ENCODE peak calls at places on chromosomes 13 and 19, in seven cellular contexts. B, D, L, K, R, F and G are unnamed samples.

GRCh38 chr19:19480688-19481087 is 34.7 kb downstream of the TSSK6 start:
- DNase-seq in F (no peak), D (no peak), B (no peak), K (no peak), R (no peak), L (no peak), G (no peak)

GRCh38 chr19:50555447-50556235 is 12.6 kb downstream of the LRRC4B start:
- DNase-seq in L (no peak), R (no peak), K (no peak), B (no peak), F (no peak), D (peak; percentile 28), G (peak; percentile 22)

GRCh38 chr19:29685326-29685725 is 20.1 kb downstream of the PLEKHF1 start:
- DNase-seq in F (no peak), B (no peak), L (no peak), D (no peak), K (no peak), R (no peak), G (no peak)

GRCh38 chr13:46961719-46962118 is 64.9 kb upstream of the HTR2A start:
- DNase-seq in L (no peak), F (no peak), K (no peak), D (no peak), R (no peak), B (no peak), G (no peak)

GRCh38 chr19:33273881-33274662 is 28.3 kb downstream of the CEBPA start:
- DNase-seq in L (peak; percentile 18), R (no peak), K (peak; percentile 61), F (no peak), B (peak; percentile 81), D (no peak), G (peak; percentile 38)

GRCh38 chr13:25686831-25687495 is 315.2 kb downstream of the ATP8A2 start:
- DNase-seq in L (no peak), R (no peak), F (no peak), B (peak; percentile 6), D (no peak), K (no peak), G (no peak)

GRCh38 chr13:46554971-46555370 is 2.0 kb downstream of the LRCH1 start:
- DNase-seq in B (no peak), K (no peak), D (no peak), F (no peak), R (no peak), L (no peak), G (no peak)

GRCh38 chr13:41802684-41803554 is 158.0 kb downstream of the VWA8 start:
- DNase-seq in D (no peak), F (no peak), R (no peak), L (no peak), B (no peak), K (no peak), G (no peak)

GRCh38 chr19:41691268-41691970 is 3.3 kb upstream of the CEACAM7 start:
- DNase-seq in F (peak; percentile 63), B (peak; percentile 33), D (no peak), R (no peak), L (no peak), K (no peak), G (no peak)

GRCh38 chr13:86933676-86934075 is 737.5 kb upstream of the SLITRK5 start:
- DNase-seq in K (no peak), F (no peak), B (no peak), D (no peak), L (no peak), R (no peak), G (no peak)

DNA sequence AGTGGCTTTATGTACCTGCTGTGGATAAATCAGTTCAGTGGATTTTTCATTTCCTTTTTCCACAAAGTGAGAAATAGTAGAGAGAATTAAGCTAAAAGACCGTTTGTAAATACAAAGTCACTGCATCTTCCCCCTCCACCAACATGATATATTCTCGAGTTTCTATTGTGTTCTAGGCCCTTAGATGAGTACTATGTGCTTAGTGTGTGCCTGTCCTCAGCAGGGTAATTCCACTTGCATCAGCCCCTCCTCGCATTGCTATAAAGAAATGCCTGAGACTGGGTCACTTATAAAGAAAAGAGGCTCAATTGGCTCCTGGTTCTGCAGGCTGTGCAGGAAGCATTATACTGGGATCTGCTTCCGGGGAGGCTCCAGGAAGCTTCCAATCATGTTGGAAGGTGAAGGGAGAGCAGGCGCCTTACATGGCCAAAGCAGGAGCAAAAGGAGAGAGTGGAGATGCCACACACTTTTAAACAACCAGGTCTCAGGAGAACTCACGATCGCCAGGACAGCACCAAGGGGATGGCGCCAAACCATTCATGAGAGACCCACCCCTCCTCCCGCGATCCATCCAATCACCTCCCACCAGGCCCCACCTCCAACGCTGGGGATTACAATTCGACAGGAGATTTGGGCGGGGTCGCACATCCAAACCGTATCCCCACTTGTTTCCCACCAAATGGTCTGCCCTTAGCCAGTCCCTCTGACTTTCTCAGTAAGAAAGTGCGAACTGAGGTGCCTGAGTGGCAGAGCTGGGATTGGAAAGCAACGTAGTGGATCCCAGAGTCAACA is 102.3 kb upstream of the ABCC4 start:
- DNase-seq in F (no peak), R (no peak), K (no peak), D (no peak), L (no peak), B (no peak), G (peak; percentile 52)
- H3K27ac ChIP-seq in F (no peak overlapping the region), R (no peak overlapping the region), K (no peak overlapping the region), D (no peak overlapping the region), L (no peak overlapping the region), B (no peak overlapping the region), G (no peak overlapping the region)

GRCh38 chr19:48648134-48648533 is 2.1 kb upstream of the CA11 start:
- DNase-seq in D (no peak), L (no peak), F (no peak), K (no peak), B (no peak), R (no peak), G (no peak)
- H3K27me3 ChIP-seq in D (no peaks in the 10 kb centered on the region), L (no peaks in the 10 kb centered on the region), F (no peaks in the 10 kb centered on the region), K (no peaks in the 10 kb centered on the region), B (no peaks in the 10 kb centered on the region), R (no peaks in the 10 kb centered on the region), G (no peaks in the 10 kb centered on the region)

DNA sequence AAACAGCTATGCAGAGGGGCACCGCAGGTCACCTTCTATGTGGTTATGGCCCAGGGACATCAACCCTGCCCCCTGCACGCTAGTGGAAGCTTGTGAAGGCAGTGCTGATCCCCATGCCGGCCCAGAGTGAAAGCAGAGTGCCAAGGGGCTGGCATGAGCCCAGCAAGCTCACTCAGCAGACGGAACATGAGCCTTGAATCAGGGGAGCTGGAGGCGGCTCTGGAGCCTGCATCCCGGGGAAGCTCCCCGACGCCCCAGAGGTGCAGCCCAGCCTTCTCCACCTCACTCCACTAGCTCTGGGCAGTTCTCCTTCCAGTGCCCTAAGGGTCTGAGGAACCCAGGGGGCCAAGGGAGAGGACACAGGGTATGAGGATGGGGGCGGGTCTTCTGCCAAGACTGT is 19.0 kb upstream of the ISYNA1 start:
- DNase-seq in B (no peak), F (peak; percentile 64), L (no peak), R (no peak), K (peak; percentile 65), D (peak; percentile 63), G (peak; percentile 77)
- H3K27ac ChIP-seq in B (no peak overlapping the region), F (no peak overlapping the region), L (peak overlapping the region; percentile 59), R (peak overlapping the region; percentile 54), K (no peak overlapping the region), D (peak overlapping the region; percentile 71), G (no peak overlapping the region)

DNA sequence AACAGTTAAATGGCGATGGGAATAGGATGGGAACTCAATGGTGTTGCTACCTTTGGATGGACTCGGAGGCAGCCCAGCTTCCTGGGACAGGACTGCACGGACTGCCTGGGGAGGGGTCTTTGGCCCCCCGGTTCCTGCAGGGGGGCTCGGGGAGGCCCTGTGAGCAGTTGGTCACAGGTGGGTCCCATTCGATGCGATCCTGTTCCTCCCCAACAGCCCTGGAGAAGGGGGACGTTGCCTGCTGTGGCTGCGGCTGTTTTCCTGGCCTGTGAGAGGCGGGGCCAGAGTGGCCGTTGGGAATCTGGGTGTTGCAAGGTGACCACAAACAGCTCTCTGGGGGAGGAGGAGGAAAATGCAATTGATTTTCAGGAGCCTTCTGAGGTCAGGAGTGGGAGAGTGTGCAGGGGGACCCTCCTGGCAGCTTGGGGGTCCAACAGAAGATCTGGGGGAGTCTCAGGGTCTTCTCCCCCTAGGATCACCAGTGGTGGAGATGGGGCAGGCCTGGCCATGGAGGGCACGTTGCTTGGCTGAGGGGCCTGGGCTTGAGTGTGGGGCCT is 1.9 kb upstream of the PLPPR3 start:
- DNase-seq in L (no peak), K (no peak), R (no peak), F (no peak), B (no peak), D (no peak), G (no peak)
- H3K27me3 ChIP-seq in L (peaks cover 12% of the 10 kb centered on the region), K (peaks cover 6% of the 10 kb centered on the region), R (peaks cover 63% of the 10 kb centered on the region), F (no peaks in the 10 kb centered on the region), B (peaks cover 9% of the 10 kb centered on the region), D (peaks cover 45% of the 10 kb centered on the region), G (no peaks in the 10 kb centered on the region)